ENCODE peak calls at places on chromosomes 5 and 9, in eight cellular contexts. I is mucosa of descending colon, Z is NCI-H748 treated with DMSO at 0.1 percent for 48 hours, V is midbrain, G is hepatocyte, A is fibroblast of pulmonary artery, C is tibial artery, S is body of pancreas. D is an unnamed sample.

GRCh38 chr9:93302586-93303257 is 118.8 kb downstream of the WNK2 start:
- DNase-seq in A (peak), C (peak), I (peak), V (peak), Z (no peak), G (peak), S (peak), D (peak)

GRCh38 chr9:88748566-88749238 is 213.7 kb downstream of the NXNL2 start:
- DNase-seq in V (no peak), S (peak), Z (no peak), G (peak), C (peak), I (no peak), A (peak), D (no peak)

GRCh38 chr5:59685131-59685530 is 208.4 kb downstream of the PDE4D start:
- DNase-seq in C (no peak), Z (no peak), V (no peak), I (no peak), G (no peak), A (no peak), S (no peak), D (no peak)

GRCh38 chr9:8188720-8189407 is 389.3 kb upstream of the DMAC1 start:
- DNase-seq in V (no peak), G (peak), Z (peak), I (no peak), S (no peak), C (no peak), A (no peak), D (no peak)

GRCh38 chr5:88236866-88237642 is 31.6 kb downstream of the TMEM161B start:
- DNase-seq in V (no peak), G (no peak), C (no peak), I (no peak), A (peak), Z (no peak), S (no peak), D (no peak)

GRCh38 chr5:176568657-176569056 is 19.5 kb downstream of the CDHR2 start:
- DNase-seq in V (no peak), C (no peak), I (no peak), S (no peak), Z (no peak), A (no peak), G (no peak), D (no peak)

GRCh38 chr5:180463216-180463900 is 30.8 kb upstream of the CNOT6 start:
- DNase-seq in V (no peak), A (no peak), I (no peak), Z (no peak), G (no peak), S (no peak), C (no peak), D (no peak)

GRCh38 chr5:181190711-181191525 is 14.1 kb downstream of the TRIM7 start:
- DNase-seq in A (peak), S (peak), G (peak), Z (no peak), C (no peak), V (no peak), I (peak), D (no peak)

GRCh38 chr5:170861855-170862766 is at the start of gene RANBP17:
- DNase-seq in C (no peak), V (peak), S (peak), G (peak), Z (peak), I (peak), A (peak), D (peak)

GRCh38 chr9:113614843-113615648 is 151.5 kb downstream of the RGS3 start:
- DNase-seq in I (peak), A (peak), S (peak), C (no peak), V (peak), G (peak), Z (no peak), D (no peak)

GRCh38 chr9:129178983-129179382 is 922 bp upstream of the IER5L start:
- DNase-seq in G (peak), S (no peak), I (no peak), A (no peak), C (no peak), Z (peak), V (no peak), D (peak)

GRCh38 chr9:97911528-97911927 is 10.8 kb downstream of the TRMO start:
- DNase-seq in Z (no peak), S (no peak), C (no peak), V (no peak), A (no peak), I (no peak), G (no peak), D (no peak)

GRCh38 chr5:116953251-116953934 is 378.8 kb upstream of the SEMA6A start:
- DNase-seq in A (no peak), G (no peak), S (no peak), Z (peak), V (peak), I (no peak), C (no peak), D (no peak)

GRCh38 chr5:113179156-113179555 is 202.6 kb downstream of the DCP2 start:
- DNase-seq in V (no peak), I (no peak), A (no peak), G (no peak), C (no peak), S (peak), Z (no peak), D (no peak)

GRCh38 chr9:114355821-114356220 is 26.2 kb downstream of the ORM2 start:
- DNase-seq in C (no peak), G (no peak), A (no peak), V (no peak), S (no peak), Z (no peak), I (no peak), D (no peak)

GRCh38 chr5:150782850-150783249 is 4.3 kb downstream of the SMIM3 start:
- DNase-seq in C (no peak), V (no peak), A (no peak), Z (no peak), S (no peak), I (no peak), G (no peak), D (no peak)

GRCh38 chr5:95644351-95645042 is 2.1 kb upstream of the RFESD start:
- DNase-seq in V (peak), Z (peak), C (no peak), S (peak), I (peak), A (peak), G (peak), D (no peak)

GRCh38 chr5:151082976-151083651 is 2.3 kb upstream of the TNIP1 start:
- DNase-seq in G (peak), Z (peak), A (no peak), S (no peak), V (no peak), I (peak), C (no peak), D (no peak)

GRCh38 chr5:149372932-149373331 is 6.2 kb downstream of the IL17B start:
- DNase-seq in I (no peak), S (no peak), C (no peak), Z (no peak), G (no peak), A (no peak), V (no peak), D (no peak)

GRCh38 chr5:179343021-179343781 is 2.1 kb downstream of the ADAMTS2 start:
- DNase-seq in Z (no peak), G (no peak), V (no peak), C (no peak), S (no peak), I (no peak), A (no peak), D (no peak)

GRCh38 chr5:3736466-3736865 is 140.8 kb downstream of the IRX1 start:
- DNase-seq in S (no peak), A (no peak), C (no peak), I (no peak), V (no peak), Z (no peak), G (no peak), D (no peak)

GRCh38 chr5:160048131-160048530 is 39.2 kb downstream of the TTC1 start:
- DNase-seq in A (no peak), C (no peak), S (no peak), I (no peak), G (no peak), V (no peak), Z (no peak), D (no peak)

GRCh38 chr9:115276621-115277020 is 158.7 kb upstream of the TNC start:
- DNase-seq in I (no peak), Z (no peak), S (no peak), V (no peak), C (no peak), G (no peak), A (no peak), D (no peak)

GRCh38 chr9:89919171-89919681 is 314.4 kb downstream of the GADD45G start:
- DNase-seq in Z (no peak), C (no peak), V (no peak), A (no peak), G (peak), S (peak), I (peak), D (peak)

D was measured in NT2/D1.